ENCODE peak calls at places on chromosome 22, in four cellular contexts. J is HepG2, W is OCI-LY7, N is IMR-90. R is an unnamed sample.

GRCh38 chr22:44616882-44617655 is 84.9 kb upstream of the PRR5 start:
- DNase-seq in J (no peak), W (no peak), N (no peak), R (no peak)

GRCh38 chr22:46086577-46087335 is 63.6 kb upstream of the PPARA start:
- DNase-seq in J (no peak), W (no peak), N (peak), R (no peak)

GRCh38 chr22:42389137-42389536 is 43.1 kb downstream of the NFAM1 start:
- DNase-seq in J (no peak), W (no peak), N (no peak), R (no peak)

GRCh38 chr22:34105461-34106062 is 185.3 kb upstream of the LARGE1 start:
- DNase-seq in J (peak), W (peak), N (no peak), R (peak)

GRCh38 chr22:50600541-50600940 is at the start of gene MAPK8IP2:
- DNase-seq in J (no peak), W (no peak), N (no peak), R (peak)

GRCh38 chr22:46083383-46084350 is 66.7 kb upstream of the PPARA start:
- DNase-seq in J (no peak), W (no peak), N (no peak), R (no peak)

GRCh38 chr22:41699264-41700104 is at the start of gene MEI1:
- DNase-seq in J (no peak), W (no peak), N (peak), R (no peak)

GRCh38 chr22:20012741-20013331 is 3.8 kb downstream of the ARVCF start:
- DNase-seq in J (no peak), W (no peak), N (no peak), R (no peak)

GRCh38 chr22:42299586-42300285 is 29.3 kb upstream of the TCF20 start:
- DNase-seq in J (no peak), W (peak), N (no peak), R (no peak)

GRCh38 chr22:41479671-41480396 is 10.9 kb downstream of the ACO2 start:
- DNase-seq in J (no peak), W (no peak), N (peak), R (no peak)

GRCh38 chr22:18048441-18048898 is 24.1 kb upstream of the MICAL3 start:
- DNase-seq in J (no peak), W (no peak), N (peak), R (no peak)

GRCh38 chr22:44436656-44437492 is 61.2 kb downstream of the RTL6 start:
- DNase-seq in J (no peak), W (no peak), N (no peak), R (no peak)

GRCh38 chr22:32775957-32776356 is 25.5 kb upstream of the TIMP3 start:
- DNase-seq in J (peak), W (peak), N (no peak), R (no peak)

GRCh38 chr22:42959472-42960145 is 55.3 kb downstream of the PACSIN2 start:
- DNase-seq in J (peak), W (no peak), N (peak), R (no peak)

GRCh38 chr22:34297536-34298120 is 377.4 kb upstream of the LARGE1 start:
- DNase-seq in J (no peak), W (no peak), N (no peak), R (no peak)

GRCh38 chr22:33894515-33894914 is 25.8 kb downstream of the LARGE1 start:
- DNase-seq in J (peak), W (no peak), N (no peak), R (no peak)

GRCh38 chr22:44403166-44403565 is 90.4 kb upstream of the SHISAL1 start:
- DNase-seq in J (no peak), W (no peak), N (no peak), R (no peak)

GRCh38 chr22:46593211-46593676 is 26.9 kb upstream of the GRAMD4 start:
- DNase-seq in J (no peak), W (peak), N (no peak), R (no peak)

GRCh38 chr22:23062616-23063538 is 7.4 kb upstream of the GNAZ start:
- DNase-seq in J (no peak), W (no peak), N (no peak), R (no peak)

GRCh38 chr22:49573109-49573765 is 254.4 kb downstream of the BRD1 start:
- DNase-seq in J (no peak), W (no peak), N (no peak), R (no peak)

GRCh38 chr22:30017375-30017774 is 62.9 kb upstream of the HORMAD2 start:
- DNase-seq in J (no peak), W (no peak), N (peak), R (peak)

GRCh38 chr22:42614312-42615091 is at the start of gene POLDIP3:
- DNase-seq in J (peak), W (peak), N (peak), R (peak)

GRCh38 chr22:49997221-49997599 is 15.4 kb downstream of the IL17REL start:
- DNase-seq in J (no peak), W (no peak), N (no peak), R (no peak)

GRCh38 chr22:17785185-17786184 is 11.2 kb upstream of the BID start:
- DNase-seq in J (peak), W (peak), N (no peak), R (peak)

GRCh38 chr22:46408568-46409506 is 73.3 kb downstream of the TRMU start:
- DNase-seq in J (no peak), W (no peak), N (no peak), R (no peak)

GRCh38 chr22:29883045-29883830 is at the start of gene MTMR3:
- DNase-seq in J (peak), W (peak), N (peak), R (peak)

GRCh38 chr22:29716814-29717213 is 3.0 kb upstream of the CABP7 start:
- DNase-seq in J (peak), W (peak), N (peak), R (peak)

GRCh38 chr22:29799217-29799680 is 32.1 kb downstream of the UQCR10 start:
- DNase-seq in J (peak), W (no peak), N (peak), R (peak)

GRCh38 chr22:32206774-32207758 is 2.2 kb upstream of the RFPL2 start:
- DNase-seq in J (peak), W (peak), N (no peak), R (peak)

GRCh38 chr22:27032121-27032761 is 374.9 kb downstream of the MIAT start:
- DNase-seq in J (no peak), W (no peak), N (no peak), R (no peak)

GRCh38 chr22:27987557-27987956 is 68.5 kb upstream of the PITPNB start:
- DNase-seq in J (no peak), W (no peak), N (peak), R (no peak)

GRCh38 chr22:23065069-23065451 is 5.3 kb upstream of the GNAZ start:
- DNase-seq in J (no peak), W (no peak), N (no peak), R (no peak)

DNA sequence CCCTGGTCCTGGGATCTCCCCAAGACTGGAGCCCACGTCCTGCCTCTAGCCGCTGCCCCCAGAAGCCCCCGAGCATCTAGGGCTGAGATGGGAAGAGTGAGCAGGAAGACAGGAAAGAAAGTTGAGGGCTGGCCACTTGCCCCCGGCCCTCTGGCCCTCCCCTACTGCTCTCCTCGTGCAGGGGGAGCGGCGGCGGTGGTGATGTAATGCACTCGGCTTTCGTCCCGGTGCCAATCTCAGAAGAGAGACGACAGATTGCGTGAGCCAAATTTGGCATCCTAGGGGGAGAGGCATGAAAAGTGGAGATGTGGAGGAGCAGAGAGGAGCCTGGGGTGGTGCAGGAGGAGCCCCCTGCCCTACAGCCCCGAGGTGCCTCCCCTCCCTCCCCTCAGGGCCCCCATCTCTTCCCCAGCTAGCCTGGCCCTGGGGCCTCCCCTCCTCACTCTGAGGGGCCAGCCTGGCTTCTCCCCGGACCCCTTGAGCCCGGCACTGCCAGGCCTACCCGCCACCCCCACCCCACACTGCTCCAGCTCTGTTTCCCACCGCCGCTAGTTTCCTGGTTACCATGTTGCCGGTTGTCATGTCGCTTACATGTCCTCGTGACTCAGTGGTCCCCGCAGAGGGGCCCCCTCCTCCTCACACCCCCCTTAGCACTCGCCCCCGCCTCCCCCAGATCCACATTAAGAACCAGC is 2.5 kb downstream of the KCNJ4 start:
- DNase-seq in J (no peak), W (no peak), N (peak), R (no peak)
- H2AFZ ChIP-seq in J (no peak), W (no peak), N (no peak), R (no peak)

GRCh38 chr22:35413624-35414023 is 13.7 kb downstream of the MCM5 start:
- DNase-seq in J (no peak), W (no peak), N (no peak), R (no peak)

GRCh38 chr22:35411112-35411511 is 11.2 kb downstream of the MCM5 start:
- DNase-seq in J (no peak), W (peak), N (no peak), R (no peak)

GRCh38 chr22:35407352-35407751 is 7.4 kb downstream of the MCM5 start:
- DNase-seq in J (no peak), W (no peak), N (no peak), R (no peak)

GRCh38 chr22:35409783-35410662 is 10.1 kb downstream of the MCM5 start:
- DNase-seq in J (no peak), W (peak), N (no peak), R (no peak)

GRCh38 chr22:35410663-35411034 is 10.7 kb downstream of the MCM5 start:
- DNase-seq in J (no peak), W (no peak), N (no peak), R (no peak)
- TF ChIP-seq CTCF in J (no peak), W (no peak), N (no peak), R (no peak)

GRCh38 chr22:24157783-24158170 is 23.5 kb upstream of the SUSD2 start:
- DNase-seq in J (no peak), W (no peak), N (no peak), R (no peak)
- H2AFZ ChIP-seq in J (no peak), W (no peak), N (peak), R (no peak)

GRCh38 chr22:25764270-25765015 is 22.5 kb downstream of the MYO18B start:
- DNase-seq in J (no peak), W (no peak), N (no peak), R (no peak)
- TF ChIP-seq CTCF in J (peak), W (no peak), N (no peak), R (no peak)

GRCh38 chr22:38317995-38318715 is 922 bp upstream of the CSNK1E start:
- DNase-seq in J (peak), W (no peak), N (peak), R (peak)

GRCh38 chr22:38317237-38317994 is at the start of gene CSNK1E:
- DNase-seq in J (no peak), W (peak), N (peak), R (peak)

GRCh38 chr22:38314992-38315800 is 2.0 kb downstream of the CSNK1E start:
- DNase-seq in J (no peak), W (peak), N (peak), R (no peak)

GRCh38 chr22:38315801-38316339 is 1.4 kb downstream of the CSNK1E start:
- DNase-seq in J (no peak), W (peak), N (no peak), R (no peak)

DNA sequence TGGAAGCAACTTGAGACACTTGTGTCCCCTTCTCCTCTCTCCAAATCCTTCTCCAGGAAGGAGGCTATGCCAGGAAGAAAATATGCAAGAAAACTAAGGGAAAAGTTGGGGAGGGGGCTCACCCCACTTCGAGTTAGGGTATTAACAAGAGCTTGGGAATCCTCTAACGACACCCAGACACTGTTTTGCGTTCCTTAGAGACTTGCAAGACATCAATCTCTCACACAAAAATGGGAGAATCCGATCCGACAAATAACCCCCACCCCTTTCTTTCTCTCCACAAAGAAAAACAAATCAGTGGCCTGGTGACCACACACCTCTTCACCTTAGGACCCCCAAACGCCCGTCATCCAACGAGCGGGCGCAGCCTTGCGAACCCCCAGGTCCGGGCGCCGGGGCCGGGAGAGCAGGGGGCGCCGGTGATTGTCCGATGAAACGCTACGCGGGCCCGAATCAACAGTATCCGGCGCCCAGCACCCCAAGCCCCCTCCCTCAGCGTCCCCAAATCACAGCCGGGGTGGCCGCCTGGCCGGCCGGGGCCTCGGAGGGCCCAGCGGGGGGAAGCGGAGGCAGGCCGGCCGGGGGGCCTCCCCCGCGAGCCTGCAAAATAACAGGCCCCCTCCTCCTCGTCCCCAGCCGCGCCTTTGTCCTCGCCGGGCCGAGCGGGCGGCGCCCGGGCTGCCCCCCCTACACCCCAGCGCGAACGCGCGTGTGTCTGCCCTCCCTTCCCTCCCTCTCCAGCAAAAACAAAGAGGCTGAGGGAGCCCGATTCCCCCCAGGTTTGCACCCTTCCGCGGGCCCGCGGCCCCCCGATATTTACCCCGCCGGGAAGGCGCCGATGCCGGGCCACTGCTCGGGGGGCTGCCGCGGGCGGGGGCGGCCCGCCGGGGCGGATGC is 645 bp downstream of the CSNK1E start:
- DNase-seq in J (no peak), W (peak), N (peak), R (no peak)
- H2AFZ ChIP-seq in J (no peak), W (peak), N (peak), R (no peak)

DNA sequence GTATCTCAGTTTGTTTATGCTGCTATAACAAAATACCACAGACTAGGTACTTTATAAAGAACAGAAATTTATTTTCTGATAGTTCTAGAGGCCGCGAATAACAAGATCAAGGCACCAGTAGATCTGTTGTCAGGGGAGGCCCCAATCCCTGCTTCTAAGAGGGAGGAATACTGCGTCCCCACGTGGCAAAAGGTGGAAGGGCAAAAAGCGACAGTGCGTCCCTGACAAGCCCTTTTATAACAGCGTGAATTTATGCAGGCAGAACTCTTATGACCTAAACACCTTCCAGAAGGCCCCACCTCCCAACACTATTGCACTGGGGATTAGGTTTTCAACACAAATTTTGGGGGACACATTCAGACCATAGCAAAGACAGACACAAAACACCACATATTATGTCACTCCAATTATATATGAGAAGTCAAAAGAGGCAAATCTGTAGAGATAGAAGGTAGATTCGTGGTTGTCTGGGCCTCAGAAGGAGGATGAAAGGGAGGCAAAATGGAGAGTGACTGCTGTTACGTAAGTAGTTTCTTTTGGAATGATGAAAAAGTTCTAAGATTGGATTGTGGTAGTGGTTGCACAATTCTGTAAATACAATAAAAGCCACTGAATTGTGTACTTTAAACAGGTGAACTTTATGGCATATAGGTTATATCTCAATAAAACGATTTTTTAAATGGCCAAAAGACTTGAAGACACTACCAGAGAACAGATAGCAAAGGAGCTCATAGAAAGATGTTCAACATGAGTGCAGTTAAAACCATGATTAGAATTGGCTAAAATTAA is 30.1 kb upstream of the TNRC6B start:
- DNase-seq in J (no peak), W (no peak), N (no peak), R (no peak)
- TF ChIP-seq CTCF in J (no peak), W (no peak), N (no peak), R (no peak)

GRCh38 chr22:35649026-35649553 is 844 bp downstream of the APOL6 start:
- DNase-seq in J (no peak), W (peak), N (no peak), R (no peak)

GRCh38 chr22:35645646-35646045 is 2.6 kb upstream of the APOL6 start:
- DNase-seq in J (no peak), W (no peak), N (no peak), R (no peak)

GRCh38 chr22:35648066-35649025 is at the start of gene APOL6:
- DNase-seq in J (peak), W (peak), N (peak), R (peak)

GRCh38 chr22:35651085-35651484 is 2.8 kb downstream of the APOL6 start:
- DNase-seq in J (no peak), W (no peak), N (no peak), R (no peak)

DNA sequence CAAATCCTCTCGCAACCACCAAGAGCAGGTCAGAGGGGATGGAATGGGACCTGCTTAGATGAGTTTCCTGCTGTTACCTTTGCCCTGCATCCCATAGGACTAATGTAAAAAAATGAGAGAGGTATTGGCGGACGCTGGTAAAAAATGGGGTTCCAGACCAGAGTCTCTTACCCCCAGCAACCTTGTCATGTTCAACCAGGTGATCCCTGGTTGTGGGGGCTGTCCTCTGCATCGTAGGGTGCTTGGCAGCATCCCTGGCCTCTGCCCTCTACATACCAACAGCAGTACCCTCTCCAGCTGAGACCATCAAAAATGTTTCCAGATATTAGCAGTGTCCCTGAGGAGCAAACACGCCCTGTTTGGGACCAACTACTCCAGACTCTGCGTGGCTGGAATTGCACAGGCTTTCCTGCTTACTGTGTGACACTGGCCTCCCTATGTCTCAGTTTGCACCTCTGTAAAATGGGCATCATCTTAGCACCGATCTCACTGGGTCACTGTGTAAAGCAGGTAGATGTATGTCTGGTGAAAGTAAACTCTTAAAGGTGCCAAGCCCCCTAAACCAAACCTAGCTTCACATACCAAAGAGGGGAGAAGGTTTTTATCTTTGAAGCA is 1.5 kb downstream of the APOL6 start:
- DNase-seq in J (no peak), W (peak), N (no peak), R (no peak)
- H2AFZ ChIP-seq in J (no peak), W (peak), N (no peak), R (no peak)

GRCh38 chr22:37127350-37127878 is 17.9 kb upstream of the TMPRSS6 start:
- DNase-seq in J (no peak), W (no peak), N (no peak), R (no peak)

GRCh38 chr22:37130031-37130430 is 19.7 kb downstream of the IL2RB start:
- DNase-seq in J (no peak), W (no peak), N (no peak), R (no peak)

GRCh38 chr22:37128555-37129281 is 19.2 kb upstream of the TMPRSS6 start:
- DNase-seq in J (no peak), W (no peak), N (no peak), R (no peak)

GRCh38 chr22:37126383-37126782 is 16.9 kb upstream of the TMPRSS6 start:
- DNase-seq in J (peak), W (no peak), N (no peak), R (no peak)

GRCh38 chr22:37126882-37127281 is 17.4 kb upstream of the TMPRSS6 start:
- DNase-seq in J (no peak), W (peak), N (no peak), R (no peak)
- TF ChIP-seq CTCF in J (peak), W (peak), N (peak), R (peak)

DNA sequence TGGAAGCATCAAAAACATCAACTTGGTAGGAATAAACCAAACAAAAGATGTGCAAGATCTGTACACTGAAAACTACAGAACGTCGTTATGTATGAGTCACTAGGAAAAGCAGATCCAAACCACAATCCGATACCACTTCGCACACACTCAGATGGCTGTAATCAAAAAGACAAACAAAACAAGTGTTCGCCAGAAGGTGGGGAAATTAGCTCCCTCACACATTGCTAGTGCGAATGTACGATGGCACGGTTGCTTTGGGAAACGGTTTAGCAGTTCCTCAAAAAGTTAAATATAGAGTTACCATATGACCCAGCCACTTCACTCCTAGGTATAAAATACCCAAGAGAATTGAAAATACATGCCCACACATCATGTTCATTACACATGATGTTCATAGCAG is 14.8 kb upstream of the CARD10 start:
- DNase-seq in J (no peak), W (no peak), N (peak), R (peak)
- H2AFZ ChIP-seq in J (no peak), W (no peak), N (no peak), R (no peak)

R was measured in PC-3.